ENCODE peak calls at places on chromosomes 16 and 17, in four cellular contexts. One of them, this sample, is unnamed.

GRCh38 chr17:66636111-66636510 is 198.8 kb upstream of the CACNG5 start:
- DNase-seq in GM12878: no peak
- DNase-seq in A549: no peak
- DNase-seq in HepG2: no peak
- DNase-seq in this sample: no peak

GRCh38 chr16:9681556-9681955 is 500.7 kb downstream of the GRIN2A start:
- DNase-seq in A549: no peak
- DNase-seq in GM12878: no peak
- DNase-seq in HepG2: no peak
- DNase-seq in this sample: no peak

GRCh38 chr16:46862555-46863447 is 21.4 kb upstream of the GPT2 start:
- DNase-seq in A549: no peak
- DNase-seq in HepG2: no peak
- DNase-seq in GM12878: no peak
- DNase-seq in this sample: no peak

GRCh38 chr16:813204-813915 is 12.8 kb upstream of the GNG13 start:
- DNase-seq in A549: peak; percentile 63
- DNase-seq in GM12878: no peak
- DNase-seq in HepG2: peak; percentile 12
- DNase-seq in this sample: peak; percentile 92

GRCh38 chr16:87702325-87702811 is 63.4 kb downstream of the KLHDC4 start:
- DNase-seq in GM12878: peak; percentile 33
- DNase-seq in HepG2: peak; percentile 19
- DNase-seq in A549: peak; percentile 71
- DNase-seq in this sample: peak; percentile 82

GRCh38 chr16:73483076-73483791 is 435.3 kb upstream of the ZFHX3 start:
- DNase-seq in GM12878: no peak
- DNase-seq in A549: no peak
- DNase-seq in HepG2: no peak
- DNase-seq in this sample: no peak

GRCh38 chr16:55991843-55992242 is 116.7 kb upstream of the CES5A start:
- DNase-seq in GM12878: no peak
- DNase-seq in HepG2: no peak
- DNase-seq in A549: no peak
- DNase-seq in this sample: peak; percentile 33

GRCh38 chr16:78783570-78784079 is 684.2 kb downstream of the WWOX start:
- DNase-seq in A549: no peak
- DNase-seq in HepG2: no peak
- DNase-seq in GM12878: no peak
- DNase-seq in this sample: no peak

GRCh38 chr17:9271989-9272388 is 250.7 kb downstream of the NTN1 start:
- DNase-seq in HepG2: no peak
- DNase-seq in A549: no peak
- DNase-seq in GM12878: no peak
- DNase-seq in this sample: no peak

GRCh38 chr16:46844771-46845170 is 13.8 kb upstream of the C16orf87 start:
- DNase-seq in GM12878: no peak
- DNase-seq in HepG2: no peak
- DNase-seq in A549: no peak
- DNase-seq in this sample: no peak

GRCh38 chr16:21946889-21947635 is 6.1 kb upstream of the UQCRC2 start:
- DNase-seq in HepG2: no peak
- DNase-seq in GM12878: no peak
- DNase-seq in A549: no peak
- DNase-seq in this sample: no peak

GRCh38 chr17:71649986-71650385 is 470.8 kb upstream of the SOX9 start:
- DNase-seq in A549: no peak
- DNase-seq in HepG2: no peak
- DNase-seq in GM12878: no peak
- DNase-seq in this sample: no peak

GRCh38 chr17:80874866-80875445 is 116.7 kb upstream of the CHMP6 start:
- DNase-seq in HepG2: no peak
- DNase-seq in A549: no peak
- DNase-seq in GM12878: no peak
- DNase-seq in this sample: no peak

GRCh38 chr17:69913241-69914015 is 161.6 kb upstream of the KCNJ16 start:
- DNase-seq in GM12878: no peak
- DNase-seq in HepG2: no peak
- DNase-seq in A549: no peak
- DNase-seq in this sample: no peak

GRCh38 chr17:32104158-32104557 is 38.1 kb upstream of the RHOT1 start:
- DNase-seq in HepG2: no peak
- DNase-seq in A549: no peak
- DNase-seq in GM12878: no peak
- DNase-seq in this sample: no peak

GRCh38 chr16:68893710-68894705 is 50.7 kb downstream of the TANGO6 start:
- DNase-seq in GM12878: no peak
- DNase-seq in A549: no peak
- DNase-seq in HepG2: peak; percentile 35
- DNase-seq in this sample: no peak

GRCh38 chr17:64032081-64032480 is 11.6 kb upstream of the ICAM2 start:
- DNase-seq in HepG2: no peak
- DNase-seq in A549: no peak
- DNase-seq in GM12878: no peak
- DNase-seq in this sample: no peak

GRCh38 chr17:50576864-50577263 is 16.3 kb downstream of the CACNA1G start:
- DNase-seq in HepG2: no peak
- DNase-seq in A549: no peak
- DNase-seq in GM12878: no peak
- DNase-seq in this sample: no peak

GRCh38 chr17:50580636-50581035 is 20.1 kb downstream of the CACNA1G start:
- DNase-seq in A549: no peak
- DNase-seq in GM12878: no peak
- DNase-seq in HepG2: no peak
- DNase-seq in this sample: no peak

GRCh38 chr17:50577451-50577954 is 17.0 kb downstream of the CACNA1G start:
- DNase-seq in HepG2: no peak
- DNase-seq in GM12878: no peak
- DNase-seq in A549: no peak
- DNase-seq in this sample: no peak

GRCh38 chr17:50579399-50579798 is 18.9 kb downstream of the CACNA1G start:
- DNase-seq in GM12878: no peak
- DNase-seq in A549: no peak
- DNase-seq in HepG2: no peak
- DNase-seq in this sample: no peak

GRCh38 chr17:50578173-50578572 is 17.7 kb downstream of the CACNA1G start:
- DNase-seq in A549: no peak
- DNase-seq in HepG2: no peak
- DNase-seq in GM12878: no peak
- DNase-seq in this sample: no peak
- TF ChIP-seq EP300 in A549: no peak
- TF ChIP-seq EP300 in HepG2: no peak
- TF ChIP-seq EP300 in GM12878: no peak
- TF ChIP-seq EP300 in this sample: no peak

GRCh38 chr17:4806420-4806769 is 557 bp upstream of the PLD2 start:
- DNase-seq in GM12878: no peak
- DNase-seq in HepG2: no peak
- DNase-seq in A549: no peak
- DNase-seq in this sample: no peak
- TF ChIP-seq RAD21 in GM12878: no peak
- TF ChIP-seq RAD21 in HepG2: no peak
- TF ChIP-seq RAD21 in A549: no peak
- TF ChIP-seq RAD21 in this sample: no peak

DNA sequence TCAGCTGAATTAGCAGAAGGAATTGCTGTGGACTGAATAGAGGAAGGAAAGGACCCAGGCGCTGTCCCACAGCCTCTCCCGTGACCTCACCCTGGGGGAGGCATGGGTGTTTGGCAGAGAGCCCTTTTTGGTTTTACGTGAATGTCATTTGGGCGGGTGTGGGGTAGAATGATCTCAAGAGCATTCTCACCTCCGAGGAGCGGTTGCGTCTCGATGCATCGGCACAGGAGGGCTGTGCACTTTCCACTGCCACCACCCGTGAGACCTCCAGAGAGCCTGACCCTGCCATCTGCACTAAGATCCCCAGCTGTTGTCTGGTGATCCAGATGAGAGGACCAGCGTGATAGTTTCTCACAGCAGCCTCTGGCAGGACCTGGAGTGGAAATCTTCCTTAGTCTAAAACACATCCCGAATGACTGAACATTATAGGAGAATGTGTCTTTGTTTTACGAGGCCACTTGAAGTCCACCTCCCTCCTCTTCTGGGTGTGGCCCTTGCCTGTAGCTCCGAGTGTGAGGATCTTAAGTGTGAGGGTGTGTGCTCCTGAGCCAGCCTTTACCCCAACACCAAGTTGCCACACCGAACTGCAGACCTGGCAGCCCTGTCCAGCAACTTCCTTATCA is 29.3 kb downstream of the FOXK2 start:
- DNase-seq in A549: no peak
- DNase-seq in HepG2: no peak
- DNase-seq in GM12878: no peak
- DNase-seq in this sample: peak; percentile 26
- TF ChIP-seq EP300 in A549: no peak
- TF ChIP-seq EP300 in HepG2: no peak
- TF ChIP-seq EP300 in GM12878: no peak
- TF ChIP-seq EP300 in this sample: no peak

GRCh38 chr16:27966756-27967155 is 96.8 kb downstream of the GSG1L start:
- DNase-seq in A549: no peak
- DNase-seq in HepG2: no peak
- DNase-seq in GM12878: no peak
- DNase-seq in this sample: no peak
- TF ChIP-seq RAD21 in A549: no peak
- TF ChIP-seq RAD21 in HepG2: no peak
- TF ChIP-seq RAD21 in GM12878: no peak
- TF ChIP-seq RAD21 in this sample: no peak

GRCh38 chr16:30406911-30407793 is at the start of gene ZNF771:
- DNase-seq in GM12878: no peak
- DNase-seq in HepG2: peak; percentile 84
- DNase-seq in A549: peak; percentile 83
- DNase-seq in this sample: peak; percentile 96
- TF ChIP-seq EP300 in GM12878: no peak
- TF ChIP-seq EP300 in HepG2: peak; percentile 41
- TF ChIP-seq EP300 in A549: no peak
- TF ChIP-seq EP300 in this sample: no peak

GRCh38 chr17:19723967-19724366 is 7.6 kb upstream of the SLC47A2 start:
- DNase-seq in GM12878: no peak
- DNase-seq in HepG2: no peak
- DNase-seq in A549: no peak
- DNase-seq in this sample: no peak
- TF ChIP-seq RAD21 in GM12878: no peak
- TF ChIP-seq RAD21 in HepG2: no peak
- TF ChIP-seq RAD21 in A549: no peak
- TF ChIP-seq RAD21 in this sample: no peak

This sample was measured in SK-N-SH.